ENCODE peak calls at places on chromosomes 5 and 9, in six cellular contexts. V is AG08396; J is activated CD4-positive, alpha-beta T cell treated with anti-CD3 and anti-CD28 coated beads for 4 hours; T is fibroblast of lung; B is GM19239; Y is lung microvascular endothelial cell. Z is an unnamed sample.

GRCh38 chr5:67283275-67283987 is 86.8 kb upstream of the CD180 start:
- DNase-seq in J (no peak), T (no peak), Y (no peak), B (no peak), V (no peak), Z (no peak)

GRCh38 chr9:37511006-37511714 is 25.4 kb downstream of the POLR1E start:
- DNase-seq in B (peak), V (no peak), T (no peak), Y (no peak), J (no peak), Z (no peak)

GRCh38 chr5:159765760-159766517 is 150.3 kb upstream of the ADRA1B start:
- DNase-seq in J (no peak), V (no peak), Y (no peak), B (no peak), T (no peak), Z (no peak)

GRCh38 chr5:138911441-138911840 is 36.3 kb upstream of the LRRTM2 start:
- DNase-seq in J (no peak), B (no peak), V (no peak), Y (no peak), T (no peak), Z (peak)

GRCh38 chr5:89236900-89237299 is 353.9 kb upstream of the MEF2C start:
- DNase-seq in Y (no peak), J (no peak), B (no peak), T (peak), V (no peak), Z (no peak)

GRCh38 chr9:12718482-12719026 is 25.4 kb downstream of the TYRP1 start:
- DNase-seq in Y (no peak), V (no peak), J (no peak), B (no peak), T (peak), Z (peak)

GRCh38 chr5:11903614-11904269 is 504 bp downstream of the CTNND2 start:
- DNase-seq in J (no peak), T (no peak), B (no peak), V (peak), Y (peak), Z (peak)

GRCh38 chr5:170638454-170639220 is 134.8 kb downstream of the KCNIP1 start:
- DNase-seq in Y (peak), T (peak), V (peak), J (peak), B (peak), Z (peak)

GRCh38 chr9:26012797-26013594 is 334.8 kb upstream of the TUSC1 start:
- DNase-seq in Y (no peak), J (no peak), T (no peak), B (no peak), V (no peak), Z (peak)

GRCh38 chr5:7779019-7779662 is 71.8 kb downstream of the CFAP90 start:
- DNase-seq in V (no peak), Y (no peak), B (no peak), J (no peak), T (no peak), Z (no peak)

GRCh38 chr5:103466494-103466893 is 96.1 kb downstream of the NUDT12 start:
- DNase-seq in Y (peak), V (no peak), B (no peak), T (peak), J (no peak), Z (peak)

GRCh38 chr9:107674937-107675277 is 185.3 kb upstream of the KLF4 start:
- DNase-seq in J (no peak), B (no peak), Y (no peak), T (peak), V (no peak), Z (no peak)

GRCh38 chr5:1037123-1037670 is 28.6 kb downstream of the NKD2 start:
- DNase-seq in Y (no peak), T (no peak), V (no peak), B (no peak), J (no peak), Z (no peak)

GRCh38 chr5:172107606-172108005 is 80.4 kb downstream of the STK10 start:
- DNase-seq in V (peak), Y (no peak), T (peak), J (no peak), B (no peak), Z (peak)

GRCh38 chr9:110601098-110601497 is 21.6 kb upstream of the SVEP1 start:
- DNase-seq in V (no peak), B (no peak), Y (no peak), T (no peak), J (no peak), Z (no peak)

GRCh38 chr9:85514256-85514655 is 227.5 kb downstream of the AGTPBP1 start:
- DNase-seq in J (no peak), Y (no peak), T (no peak), B (no peak), V (no peak), Z (peak)

GRCh38 chr5:107474724-107475489 is 195.8 kb downstream of the EFNA5 start:
- DNase-seq in J (no peak), Y (no peak), T (no peak), V (no peak), B (no peak), Z (no peak)

GRCh38 chr5:16169550-16169949 is 10.0 kb downstream of the MARCHF11 start:
- DNase-seq in B (no peak), V (no peak), J (no peak), T (no peak), Y (no peak), Z (no peak)

GRCh38 chr5:138594305-138595058 is 19.3 kb upstream of the HSPA9 start:
- DNase-seq in V (no peak), J (no peak), Y (no peak), T (no peak), B (no peak), Z (no peak)

GRCh38 chr5:126137771-126138474 is 285.3 kb upstream of the GRAMD2B start:
- DNase-seq in V (no peak), B (no peak), Y (no peak), J (no peak), T (no peak), Z (peak)

GRCh38 chr5:66324357-66324756 is 180.3 kb downstream of the SREK1 start:
- DNase-seq in T (no peak), V (no peak), J (no peak), Y (no peak), B (no peak), Z (no peak)

GRCh38 chr5:153491408-153491807 is 938 bp downstream of the GRIA1 start:
- DNase-seq in V (no peak), J (no peak), B (no peak), Y (no peak), T (no peak), Z (no peak)

GRCh38 chr9:133051281-133051900 is 10.4 kb upstream of the CEL start:
- DNase-seq in B (no peak), V (no peak), T (no peak), Y (no peak), J (no peak), Z (no peak)

GRCh38 chr9:27145143-27145542 is 36.1 kb downstream of the TEK start:
- DNase-seq in B (no peak), T (no peak), V (no peak), Y (no peak), J (no peak), Z (no peak)

GRCh38 chr5:151684690-151685361 is 1.9 kb downstream of the SPARC start:
- DNase-seq in B (no peak), J (no peak), V (peak), T (peak), Y (no peak), Z (peak)

Z was measured in astrocyte of the spinal cord.